ENCODE peak calls at places on chromosomes 11 and 22, in ten cellular contexts. P, B, S, A, L, C, H, K, Y and V are unnamed samples.

GRCh38 chr11:68014157-68014965 is 4.2 kb downstream of the ALDH3B1 start:
- DNase-seq in C (peak), L (no peak), Y (no peak), S (peak), H (peak), B (no peak), K (peak), P (peak), A (peak), V (no peak)

GRCh38 chr11:27720277-27720830 is 20.1 kb upstream of the BDNF start:
- DNase-seq in S (no peak), K (peak), H (no peak), Y (peak), P (peak), L (no peak), B (no peak), C (peak), A (peak), V (no peak)

GRCh38 chr22:23774922-23775436 is 2.3 kb downstream of the MMP11 start:
- DNase-seq in A (no peak), K (peak), L (no peak), C (peak), B (no peak), S (peak), H (no peak), P (peak), Y (peak), V (no peak)

GRCh38 chr11:8732748-8733241 is 50.2 kb downstream of the RPL27A start:
- DNase-seq in L (peak), C (peak), Y (no peak), B (peak), P (peak), H (peak), K (no peak), A (peak), S (peak), V (no peak)

GRCh38 chr11:9574806-9575530 is 1.5 kb downstream of the WEE1 start:
- DNase-seq in A (peak), H (peak), Y (peak), L (no peak), P (peak), K (peak), C (peak), B (peak), S (peak), V (no peak)

GRCh38 chr22:44578115-44578457 is 80.1 kb upstream of the RTL6 start:
- DNase-seq in S (no peak), A (no peak), H (no peak), L (no peak), B (no peak), Y (no peak), K (no peak), P (no peak), C (no peak), V (no peak)

GRCh38 chr11:66467756-66468155 is 1.1 kb downstream of the PELI3 start:
- DNase-seq in L (no peak), P (peak), S (no peak), Y (peak), A (no peak), B (peak), K (no peak), H (peak), C (no peak), V (no peak)

GRCh38 chr11:92962444-92962843 is 7.0 kb upstream of the MTNR1B start:
- DNase-seq in Y (no peak), B (no peak), S (peak), L (no peak), P (no peak), H (no peak), C (peak), A (no peak), K (no peak), V (no peak)

GRCh38 chr11:108635106-108635505 is 29.8 kb upstream of the DDX10 start:
- DNase-seq in B (no peak), L (no peak), H (no peak), P (no peak), C (no peak), K (no peak), A (no peak), S (peak), Y (no peak), V (no peak)

GRCh38 chr22:38706101-38706884 is 549 bp downstream of the GTPBP1 start:
- DNase-seq in A (peak), K (no peak), P (peak), H (peak), L (no peak), C (peak), B (peak), S (no peak), Y (peak), V (no peak)

GRCh38 chr22:23547818-23548500 is 32.1 kb downstream of the IGLL1 start:
- DNase-seq in B (no peak), P (no peak), C (no peak), L (no peak), Y (no peak), H (no peak), K (no peak), S (no peak), A (no peak), V (no peak)

GRCh38 chr11:103610435-103610834 is 426.0 kb upstream of the DDI1 start:
- DNase-seq in Y (no peak), K (no peak), S (no peak), H (no peak), B (no peak), P (peak), A (no peak), L (no peak), C (no peak), V (no peak)

GRCh38 chr11:12464303-12464702 is 86.9 kb downstream of the PARVA start:
- DNase-seq in Y (no peak), H (no peak), B (no peak), K (no peak), C (no peak), S (no peak), P (no peak), A (no peak), L (no peak), V (no peak)

GRCh38 chr22:21920341-21921183 is 32.1 kb downstream of the PPM1F start:
- DNase-seq in L (no peak), C (no peak), A (no peak), H (no peak), S (no peak), Y (no peak), B (no peak), P (no peak), K (no peak), V (no peak)

GRCh38 chr11:33721984-33722383 is 14.2 kb downstream of the CD59 start:
- DNase-seq in K (no peak), S (no peak), L (no peak), C (no peak), Y (no peak), B (no peak), A (no peak), P (no peak), H (no peak), V (no peak)
- H3K4me3 ChIP-seq in K (no peak), S (peak), L (no peak), C (no peak), Y (no peak), B (no peak), A (no peak), P (no peak), H (no peak), V (no peak)

GRCh38 chr11:73359930-73360742 is 16.1 kb upstream of the RELT start:
- DNase-seq in Y (peak), P (peak), C (peak), H (no peak), B (no peak), L (no peak), A (peak), K (peak), S (no peak), V (no peak)

GRCh38 chr11:73363147-73363546 is 13.1 kb upstream of the RELT start:
- DNase-seq in B (no peak), Y (no peak), P (no peak), K (no peak), H (no peak), C (no peak), A (no peak), L (no peak), S (no peak), V (no peak)

GRCh38 chr11:73361953-73362776 is 14.0 kb upstream of the RELT start:
- DNase-seq in Y (no peak), H (no peak), S (no peak), L (no peak), A (no peak), P (no peak), C (no peak), K (no peak), B (no peak), V (no peak)

GRCh38 chr11:73359341-73359740 is 16.9 kb upstream of the RELT start:
- DNase-seq in L (peak), H (peak), Y (no peak), S (no peak), A (no peak), K (no peak), B (peak), C (no peak), P (no peak), V (no peak)

GRCh38 chr11:73360743-73361369 is 15.3 kb upstream of the RELT start:
- DNase-seq in C (no peak), H (no peak), Y (no peak), P (no peak), B (no peak), S (no peak), K (no peak), L (no peak), A (no peak), V (no peak)
- TF ChIP-seq CTCF in C (no peak), H (no peak), Y (no peak), P (no peak), B (no peak), S (no peak), K (no peak), L (no peak), A (no peak), V (no peak)

GRCh38 chr11:45624095-45624494 is 41.3 kb downstream of the CHST1 start:
- DNase-seq in H (no peak), L (no peak), B (no peak), A (no peak), K (no peak), C (no peak), Y (no peak), P (no peak), S (no peak), V (no peak)
- H3K4me3 ChIP-seq in H (no peak), L (no peak), B (no peak), A (no peak), K (no peak), C (no peak), Y (no peak), P (no peak), S (no peak), V (no peak)

DNA sequence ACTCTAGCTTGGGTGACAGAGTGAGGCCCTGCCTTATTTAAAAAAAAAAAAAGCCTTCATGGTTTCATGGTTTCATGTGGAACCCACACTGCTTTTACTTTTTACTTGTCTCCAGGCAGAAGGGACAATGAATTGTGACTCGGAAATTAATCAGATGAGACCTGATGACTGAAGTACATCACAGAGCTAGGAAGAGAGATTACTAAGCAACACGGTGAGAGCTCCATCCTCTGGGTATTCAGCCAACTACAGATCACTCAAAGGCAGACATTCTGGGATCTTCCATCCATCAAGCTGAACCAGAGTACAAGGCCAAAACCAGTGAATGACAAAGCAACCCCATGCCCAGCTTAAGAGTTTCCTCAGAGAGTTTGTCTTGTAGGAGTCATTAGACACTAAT is 433.2 kb downstream of the SOX6 start:
- DNase-seq in A (no peak), Y (no peak), K (no peak), P (no peak), S (no peak), H (no peak), L (no peak), B (no peak), C (peak), V (no peak)
- TF ChIP-seq CTCF in A (no peak), Y (no peak), K (no peak), P (no peak), S (no peak), H (no peak), L (no peak), B (no peak), C (peak), V (peak)

DNA sequence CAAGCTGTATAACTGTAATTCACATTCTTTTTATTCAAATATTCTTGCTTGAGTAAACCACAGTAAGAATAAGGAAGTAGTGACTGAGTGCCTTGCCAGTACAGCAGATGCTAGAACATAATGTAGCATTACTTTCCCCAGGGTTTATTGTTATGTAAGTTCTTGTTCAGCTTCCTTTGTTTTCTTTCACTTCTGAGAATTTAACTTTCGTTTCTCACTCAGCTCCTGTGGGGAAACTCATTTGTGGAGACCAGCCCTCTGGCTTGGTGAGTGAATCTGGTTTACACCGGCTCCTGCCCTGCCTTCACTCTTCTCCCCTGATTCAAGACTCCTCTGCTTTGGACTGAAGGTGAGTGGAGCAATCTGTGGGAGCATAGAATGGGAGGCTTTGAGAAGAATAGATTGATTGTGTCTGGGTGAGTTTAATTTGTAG is at the start of gene TRIM22:
- DNase-seq in Y (peak), H (peak), S (peak), C (peak), A (peak), L (no peak), P (peak), B (peak), K (no peak), V (peak)
- H3K4me3 ChIP-seq in Y (no peak), H (no peak), S (peak), C (peak), A (peak), L (peak), P (peak), B (peak), K (no peak), V (peak)

GRCh38 chr11:65316979-65317786 is 2.5 kb downstream of the CDC42EP2 start:
- DNase-seq in A (peak), K (peak), Y (peak), S (peak), P (peak), C (peak), L (no peak), H (peak), B (peak), V (no peak)
- TF ChIP-seq CTCF in A (no peak), K (no peak), Y (no peak), S (no peak), P (no peak), C (no peak), L (no peak), H (no peak), B (no peak), V (no peak)

GRCh38 chr11:87114093-87114492 is 76.4 kb downstream of the TMEM135 start:
- DNase-seq in L (no peak), S (peak), A (no peak), K (no peak), H (no peak), Y (no peak), P (peak), B (no peak), C (peak), V (no peak)
- H3K4me3 ChIP-seq in L (no peak), S (no peak), A (no peak), K (no peak), H (no peak), Y (no peak), P (no peak), B (no peak), C (no peak), V (no peak)

GRCh38 chr22:41534219-41534618 is 10.1 kb downstream of the POLR3H start:
- DNase-seq in Y (no peak), P (no peak), A (no peak), K (no peak), H (no peak), B (no peak), S (no peak), L (no peak), C (no peak), V (no peak)

GRCh38 chr22:41537203-41537602 is 7.1 kb downstream of the POLR3H start:
- DNase-seq in A (no peak), Y (no peak), K (no peak), L (no peak), P (no peak), C (no peak), B (no peak), H (no peak), S (no peak), V (no peak)

GRCh38 chr22:41532908-41533825 is 11.1 kb downstream of the POLR3H start:
- DNase-seq in L (no peak), P (peak), A (peak), Y (peak), H (peak), S (no peak), B (peak), K (peak), C (peak), V (no peak)

GRCh38 chr22:41531736-41532477 is 12.4 kb downstream of the POLR3H start:
- DNase-seq in P (no peak), K (no peak), B (no peak), C (no peak), A (no peak), Y (no peak), S (no peak), H (no peak), L (no peak), V (no peak)

GRCh38 chr22:41535244-41535643 is 9.0 kb downstream of the POLR3H start:
- DNase-seq in L (no peak), A (no peak), P (no peak), H (no peak), S (no peak), K (peak), C (peak), B (no peak), Y (peak), V (no peak)
- TF ChIP-seq CTCF in L (no peak), A (no peak), P (no peak), H (no peak), S (no peak), K (no peak), C (peak), B (no peak), Y (peak), V (peak)

DNA sequence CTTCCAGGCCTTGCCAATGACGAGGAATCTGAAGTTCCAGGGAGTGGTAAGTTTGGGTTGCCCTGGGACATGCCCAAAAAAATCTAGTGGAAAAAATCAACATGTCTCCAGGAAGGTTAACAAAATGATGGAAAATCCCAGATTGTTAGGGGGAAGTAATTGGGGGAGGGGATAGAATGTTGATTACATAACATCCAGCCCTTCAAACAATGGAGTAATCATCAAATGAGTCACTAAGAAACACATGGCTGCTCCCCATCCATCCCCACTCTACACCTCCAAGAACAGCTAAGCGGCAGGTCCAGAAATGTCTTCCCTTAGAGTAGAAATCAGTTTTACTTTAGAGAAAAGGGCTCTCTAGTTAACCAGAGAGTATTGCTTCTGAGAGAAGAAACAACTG is 94.9 kb downstream of the ETS1 start:
- DNase-seq in L (no peak), P (no peak), Y (no peak), C (peak), K (no peak), B (no peak), S (peak), A (peak), H (no peak), V (no peak)
- H3K4me3 ChIP-seq in L (no peak), P (no peak), Y (no peak), C (no peak), K (no peak), B (no peak), S (no peak), A (no peak), H (no peak), V (no peak)

DNA sequence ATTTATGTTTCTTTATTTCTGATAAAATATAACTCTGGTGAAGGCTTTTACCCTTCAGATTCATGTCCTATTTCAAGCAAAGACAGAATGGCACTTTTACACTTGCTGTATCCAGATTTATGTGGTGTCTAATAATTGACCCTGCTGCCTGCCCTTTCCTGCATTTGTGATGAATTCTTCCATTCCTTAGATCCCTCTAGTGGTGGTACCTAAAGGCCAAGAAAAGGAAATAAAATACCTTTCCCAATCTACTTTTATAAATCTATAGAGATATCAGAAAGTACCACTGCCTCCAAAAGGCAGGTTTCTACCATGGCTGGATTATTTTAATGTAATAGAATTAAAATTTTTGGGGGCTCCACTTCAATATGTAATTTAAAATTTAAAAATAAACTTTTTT is 34.2 kb downstream of the CCDC81 start:
- DNase-seq in A (no peak), B (no peak), P (peak), S (no peak), K (no peak), L (no peak), Y (no peak), H (no peak), C (peak), V (no peak)
- TF ChIP-seq CTCF in A (peak), B (no peak), P (peak), S (peak), K (peak), L (no peak), Y (no peak), H (no peak), C (peak), V (no peak)